ENCODE peak calls at places on chromosome 5, in six cellular contexts. One of them, this sample, is unnamed.

GRCh38 chr5:170773031-170773985 is 10.2 kb upstream of the GABRP start:
- DNase-seq in kidney: no peak
- DNase-seq in IMR-90: no peak
- DNase-seq in thyroid gland: peak
- DNase-seq in cardiac fibroblast: no peak
- DNase-seq in astrocyte of the spinal cord: no peak
- DNase-seq in this sample: no peak

GRCh38 chr5:85990998-85991397 is 626.7 kb upstream of the COX7C start:
- DNase-seq in kidney: no peak
- DNase-seq in IMR-90: no peak
- DNase-seq in thyroid gland: no peak
- DNase-seq in cardiac fibroblast: no peak
- DNase-seq in astrocyte of the spinal cord: no peak
- DNase-seq in this sample: no peak

GRCh38 chr5:139667730-139668063 is 19.5 kb downstream of the CXXC5 start:
- DNase-seq in kidney: no peak
- DNase-seq in IMR-90: peak
- DNase-seq in thyroid gland: no peak
- DNase-seq in cardiac fibroblast: peak
- DNase-seq in astrocyte of the spinal cord: no peak
- DNase-seq in this sample: peak

GRCh38 chr5:87562068-87562467 is 149.3 kb upstream of the CCNH start:
- DNase-seq in kidney: no peak
- DNase-seq in IMR-90: no peak
- DNase-seq in thyroid gland: no peak
- DNase-seq in cardiac fibroblast: no peak
- DNase-seq in astrocyte of the spinal cord: no peak
- DNase-seq in this sample: no peak

GRCh38 chr5:139693676-139694364 is 45.7 kb downstream of the CXXC5 start:
- DNase-seq in kidney: no peak
- DNase-seq in IMR-90: no peak
- DNase-seq in thyroid gland: no peak
- DNase-seq in cardiac fibroblast: no peak
- DNase-seq in astrocyte of the spinal cord: no peak
- DNase-seq in this sample: no peak

GRCh38 chr5:51397996-51398395 is 14.7 kb downstream of the ISL1 start:
- DNase-seq in kidney: no peak
- DNase-seq in IMR-90: no peak
- DNase-seq in thyroid gland: no peak
- DNase-seq in cardiac fibroblast: no peak
- DNase-seq in astrocyte of the spinal cord: no peak
- DNase-seq in this sample: no peak

GRCh38 chr5:109454726-109455505 is 45.1 kb upstream of the PJA2 start:
- DNase-seq in kidney: no peak
- DNase-seq in IMR-90: peak
- DNase-seq in thyroid gland: no peak
- DNase-seq in cardiac fibroblast: peak
- DNase-seq in astrocyte of the spinal cord: peak
- DNase-seq in this sample: peak

GRCh38 chr5:7394889-7395431 is 978 bp upstream of the ADCY2 start:
- DNase-seq in kidney: no peak
- DNase-seq in IMR-90: no peak
- DNase-seq in thyroid gland: no peak
- DNase-seq in cardiac fibroblast: no peak
- DNase-seq in astrocyte of the spinal cord: no peak
- DNase-seq in this sample: no peak

GRCh38 chr5:91898865-91899264 is 515.7 kb upstream of the ARRDC3 start:
- DNase-seq in kidney: no peak
- DNase-seq in IMR-90: no peak
- DNase-seq in thyroid gland: no peak
- DNase-seq in cardiac fibroblast: no peak
- DNase-seq in astrocyte of the spinal cord: no peak
- DNase-seq in this sample: no peak

GRCh38 chr5:144309265-144309664 is 138.6 kb downstream of the KCTD16 start:
- DNase-seq in kidney: no peak
- DNase-seq in IMR-90: no peak
- DNase-seq in thyroid gland: no peak
- DNase-seq in cardiac fibroblast: peak
- DNase-seq in astrocyte of the spinal cord: no peak
- DNase-seq in this sample: no peak

GRCh38 chr5:55821731-55822512 is 29.2 kb upstream of the IL31RA start:
- DNase-seq in kidney: peak
- DNase-seq in IMR-90: no peak
- DNase-seq in thyroid gland: peak
- DNase-seq in cardiac fibroblast: no peak
- DNase-seq in astrocyte of the spinal cord: peak
- DNase-seq in this sample: no peak
- H3K4me3 ChIP-seq in kidney: peak
- H3K4me3 ChIP-seq in IMR-90: no peak
- H3K4me3 ChIP-seq in thyroid gland: peak
- H3K4me3 ChIP-seq in cardiac fibroblast: peak
- H3K4me3 ChIP-seq in astrocyte of the spinal cord: peak
- H3K4me3 ChIP-seq in this sample: peak

DNA sequence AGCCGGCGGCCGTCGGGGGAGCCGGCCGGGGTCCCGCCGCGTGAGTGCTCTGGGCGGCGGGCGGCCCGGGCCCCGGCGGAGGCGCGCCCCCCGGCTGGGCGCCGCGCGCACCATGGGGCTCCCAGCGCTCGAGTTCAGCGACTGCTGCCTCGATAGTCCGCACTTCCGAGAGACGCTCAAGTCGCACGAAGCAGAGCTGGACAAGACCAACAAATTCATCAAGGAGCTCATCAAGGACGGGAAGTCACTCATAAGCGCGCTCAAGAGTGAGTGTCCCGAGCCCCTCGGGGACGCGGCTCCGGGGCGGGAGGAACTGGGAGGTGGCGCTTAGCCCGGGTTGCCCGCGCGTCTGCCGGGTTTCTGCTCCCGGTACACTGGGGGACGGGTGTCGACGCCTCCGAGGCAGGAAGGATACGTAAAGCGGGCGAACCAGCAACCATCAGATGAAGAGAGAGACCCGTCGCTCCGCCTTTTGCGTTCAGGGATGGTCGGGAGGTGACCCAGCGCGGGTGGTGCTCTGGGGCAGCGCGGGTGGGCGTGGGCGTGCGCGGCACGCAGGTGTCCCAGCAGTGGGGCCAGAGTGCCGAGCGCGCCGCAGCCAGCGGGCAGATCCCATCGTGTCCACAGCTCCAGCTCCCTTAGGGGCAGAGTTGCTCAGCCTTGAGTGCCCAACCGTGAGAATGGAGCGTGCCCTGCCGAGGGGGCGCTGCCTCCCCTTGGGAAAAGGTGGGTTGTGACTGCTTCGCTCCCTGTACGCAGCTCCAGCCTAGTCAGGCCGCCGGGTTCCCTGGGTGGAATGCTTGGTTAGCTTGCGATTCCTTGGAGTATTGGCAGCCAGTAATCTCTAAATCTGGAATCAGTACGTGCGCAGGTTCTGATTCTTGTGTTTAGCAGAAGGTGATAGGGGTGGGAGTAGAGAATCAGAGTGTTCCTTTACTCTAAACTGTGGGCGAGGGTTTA is 753 bp downstream of the ARHGAP26 start:
- DNase-seq in kidney: peak
- DNase-seq in IMR-90: no peak
- DNase-seq in thyroid gland: peak
- DNase-seq in cardiac fibroblast: peak
- DNase-seq in astrocyte of the spinal cord: peak
- DNase-seq in this sample: peak
- TF ChIP-seq CTCF in kidney: peak
- TF ChIP-seq CTCF in IMR-90: peak
- TF ChIP-seq CTCF in thyroid gland: peak
- TF ChIP-seq CTCF in cardiac fibroblast: no peak
- TF ChIP-seq CTCF in astrocyte of the spinal cord: peak
- TF ChIP-seq CTCF in this sample: no peak

GRCh38 chr5:128649183-128649582 is 111.1 kb upstream of the FBN2 start:
- DNase-seq in kidney: no peak
- DNase-seq in IMR-90: peak
- DNase-seq in thyroid gland: no peak
- DNase-seq in cardiac fibroblast: peak
- DNase-seq in astrocyte of the spinal cord: peak
- DNase-seq in this sample: peak

GRCh38 chr5:128645582-128645981 is 107.5 kb upstream of the FBN2 start:
- DNase-seq in kidney: no peak
- DNase-seq in IMR-90: peak
- DNase-seq in thyroid gland: no peak
- DNase-seq in cardiac fibroblast: no peak
- DNase-seq in astrocyte of the spinal cord: no peak
- DNase-seq in this sample: peak

GRCh38 chr5:128644863-128645262 is 106.8 kb upstream of the FBN2 start:
- DNase-seq in kidney: no peak
- DNase-seq in IMR-90: peak
- DNase-seq in thyroid gland: no peak
- DNase-seq in cardiac fibroblast: peak
- DNase-seq in astrocyte of the spinal cord: peak
- DNase-seq in this sample: peak
- H3K4me3 ChIP-seq in kidney: no peak
- H3K4me3 ChIP-seq in IMR-90: no peak
- H3K4me3 ChIP-seq in thyroid gland: no peak
- H3K4me3 ChIP-seq in cardiac fibroblast: peak
- H3K4me3 ChIP-seq in astrocyte of the spinal cord: peak
- H3K4me3 ChIP-seq in this sample: peak

DNA sequence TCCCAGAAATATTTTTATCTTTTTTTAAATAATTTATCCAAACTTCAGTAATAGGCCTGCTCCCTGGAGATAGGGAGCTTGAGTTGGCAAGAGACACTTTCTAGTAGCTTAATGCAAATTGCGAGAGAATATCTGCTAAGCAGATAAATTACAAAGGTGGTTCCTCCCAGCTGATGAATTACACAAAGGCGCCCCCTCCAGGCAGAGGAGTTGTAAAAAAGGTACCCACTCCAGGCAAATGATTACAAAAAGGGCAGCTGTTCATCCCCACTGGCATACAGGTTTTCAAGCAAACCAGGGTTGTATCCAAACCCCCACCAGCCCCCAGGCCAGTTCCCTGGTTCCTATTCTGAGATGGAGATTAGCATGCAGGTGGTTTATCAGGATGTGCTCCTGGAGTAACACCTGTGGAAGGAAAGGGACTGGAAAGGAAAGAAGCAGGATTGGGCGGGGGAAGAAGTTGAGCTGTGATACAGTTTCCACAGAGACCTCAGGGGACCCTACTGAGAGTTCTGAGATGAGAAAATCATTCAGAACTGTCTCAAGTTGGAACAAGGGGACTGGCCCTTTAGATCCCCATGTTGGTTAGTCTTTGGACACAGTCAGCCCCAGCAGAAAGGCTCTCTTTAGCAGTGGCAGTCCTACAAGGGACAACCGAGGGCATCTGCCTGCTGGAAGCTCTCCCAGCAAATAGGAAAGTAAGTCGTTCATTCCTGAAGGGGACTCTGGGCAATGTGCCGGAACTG is 25.5 kb downstream of the ESM1 start:
- DNase-seq in kidney: no peak
- DNase-seq in IMR-90: no peak
- DNase-seq in thyroid gland: no peak
- DNase-seq in cardiac fibroblast: peak
- DNase-seq in astrocyte of the spinal cord: no peak
- DNase-seq in this sample: peak
- TF ChIP-seq CTCF in kidney: no peak
- TF ChIP-seq CTCF in IMR-90: peak
- TF ChIP-seq CTCF in thyroid gland: no peak
- TF ChIP-seq CTCF in cardiac fibroblast: peak
- TF ChIP-seq CTCF in astrocyte of the spinal cord: peak
- TF ChIP-seq CTCF in this sample: peak

GRCh38 chr5:181188700-181189362 is 16.2 kb downstream of the TRIM7 start:
- DNase-seq in kidney: no peak
- DNase-seq in IMR-90: peak
- DNase-seq in thyroid gland: peak
- DNase-seq in cardiac fibroblast: peak
- DNase-seq in astrocyte of the spinal cord: peak
- DNase-seq in this sample: peak

GRCh38 chr5:181189363-181189961 is 15.5 kb downstream of the TRIM7 start:
- DNase-seq in kidney: no peak
- DNase-seq in IMR-90: peak
- DNase-seq in thyroid gland: peak
- DNase-seq in cardiac fibroblast: peak
- DNase-seq in astrocyte of the spinal cord: peak
- DNase-seq in this sample: peak

GRCh38 chr5:181190711-181191525 is 14.1 kb downstream of the TRIM7 start:
- DNase-seq in kidney: peak
- DNase-seq in IMR-90: no peak
- DNase-seq in thyroid gland: peak
- DNase-seq in cardiac fibroblast: peak
- DNase-seq in astrocyte of the spinal cord: no peak
- DNase-seq in this sample: no peak

GRCh38 chr5:181191526-181192336 is 13.3 kb downstream of the TRIM7 start:
- DNase-seq in kidney: peak
- DNase-seq in IMR-90: peak
- DNase-seq in thyroid gland: peak
- DNase-seq in cardiac fibroblast: peak
- DNase-seq in astrocyte of the spinal cord: peak
- DNase-seq in this sample: peak

GRCh38 chr5:181189962-181190710 is 14.9 kb downstream of the TRIM7 start:
- DNase-seq in kidney: no peak
- DNase-seq in IMR-90: no peak
- DNase-seq in thyroid gland: peak
- DNase-seq in cardiac fibroblast: no peak
- DNase-seq in astrocyte of the spinal cord: no peak
- DNase-seq in this sample: no peak
- H3K4me3 ChIP-seq in kidney: peak
- H3K4me3 ChIP-seq in IMR-90: peak
- H3K4me3 ChIP-seq in thyroid gland: peak
- H3K4me3 ChIP-seq in cardiac fibroblast: peak
- H3K4me3 ChIP-seq in astrocyte of the spinal cord: peak
- H3K4me3 ChIP-seq in this sample: peak

GRCh38 chr5:74943905-74944304 is 77.7 kb upstream of the FAM169A start:
- DNase-seq in kidney: no peak
- DNase-seq in IMR-90: no peak
- DNase-seq in thyroid gland: no peak
- DNase-seq in cardiac fibroblast: no peak
- DNase-seq in astrocyte of the spinal cord: no peak
- DNase-seq in this sample: no peak
- TF ChIP-seq CTCF in kidney: peak
- TF ChIP-seq CTCF in IMR-90: peak
- TF ChIP-seq CTCF in thyroid gland: no peak
- TF ChIP-seq CTCF in cardiac fibroblast: no peak
- TF ChIP-seq CTCF in astrocyte of the spinal cord: peak
- TF ChIP-seq CTCF in this sample: peak

GRCh38 chr5:121704291-121704690 is 147.4 kb upstream of the FTMT start:
- DNase-seq in kidney: no peak
- DNase-seq in IMR-90: no peak
- DNase-seq in thyroid gland: no peak
- DNase-seq in cardiac fibroblast: no peak
- DNase-seq in astrocyte of the spinal cord: no peak
- DNase-seq in this sample: no peak

GRCh38 chr5:121707196-121707595 is 144.5 kb upstream of the FTMT start:
- DNase-seq in kidney: no peak
- DNase-seq in IMR-90: no peak
- DNase-seq in thyroid gland: no peak
- DNase-seq in cardiac fibroblast: no peak
- DNase-seq in astrocyte of the spinal cord: no peak
- DNase-seq in this sample: no peak

GRCh38 chr5:121698690-121699089 is 153.0 kb upstream of the FTMT start:
- DNase-seq in kidney: no peak
- DNase-seq in IMR-90: no peak
- DNase-seq in thyroid gland: no peak
- DNase-seq in cardiac fibroblast: no peak
- DNase-seq in astrocyte of the spinal cord: no peak
- DNase-seq in this sample: no peak

GRCh38 chr5:121702783-121703182 is 148.9 kb upstream of the FTMT start:
- DNase-seq in kidney: no peak
- DNase-seq in IMR-90: no peak
- DNase-seq in thyroid gland: no peak
- DNase-seq in cardiac fibroblast: no peak
- DNase-seq in astrocyte of the spinal cord: no peak
- DNase-seq in this sample: no peak
- H3K4me3 ChIP-seq in kidney: no peak
- H3K4me3 ChIP-seq in IMR-90: no peak
- H3K4me3 ChIP-seq in thyroid gland: no peak
- H3K4me3 ChIP-seq in cardiac fibroblast: no peak
- H3K4me3 ChIP-seq in astrocyte of the spinal cord: no peak
- H3K4me3 ChIP-seq in this sample: no peak

GRCh38 chr5:10741661-10742060 is 19.4 kb downstream of the DAP start:
- DNase-seq in kidney: no peak
- DNase-seq in IMR-90: no peak
- DNase-seq in thyroid gland: no peak
- DNase-seq in cardiac fibroblast: no peak
- DNase-seq in astrocyte of the spinal cord: no peak
- DNase-seq in this sample: no peak
- TF ChIP-seq CTCF in kidney: no peak
- TF ChIP-seq CTCF in IMR-90: no peak
- TF ChIP-seq CTCF in thyroid gland: no peak
- TF ChIP-seq CTCF in cardiac fibroblast: peak
- TF ChIP-seq CTCF in astrocyte of the spinal cord: peak
- TF ChIP-seq CTCF in this sample: no peak